ENCODE peak calls at places on chromosomes 2 and 18, in six cellular contexts. Y is heart right ventricle, O is uterus, A is H1, T is testis, H is tibial nerve. S is an unnamed sample.
A peak's percentile ranks its signal among the peaks of the same experiment; 100 is the strongest.

GRCh38 chr2:213766465-213766891 is 482.2 kb downstream of the SPAG16 start:
- DNase-seq in H (no peak), T (no peak), Y (no peak), O (no peak), A (no peak), S (no peak)

GRCh38 chr18:44286049-44286448 is 394.6 kb upstream of the SETBP1 start:
- DNase-seq in A (no peak), Y (no peak), T (no peak), H (no peak), O (no peak), S (no peak)

GRCh38 chr18:59505311-59505710 is 146.2 kb upstream of the LMAN1 start:
- DNase-seq in A (no peak), Y (no peak), O (no peak), T (no peak), H (no peak), S (no peak)

GRCh38 chr18:78801011-78801410 is 178.6 kb upstream of the SALL3 start:
- DNase-seq in H (no peak), T (no peak), A (no peak), Y (no peak), O (no peak), S (peak; percentile 27)

GRCh38 chr2:17148298-17149228 is 369.7 kb downstream of the RAD51AP2 start:
- DNase-seq in Y (no peak), A (peak; percentile 21), O (no peak), H (no peak), T (peak; percentile 64), S (no peak)

GRCh38 chr2:205002390-205002789 is 457.1 kb downstream of the PARD3B start:
- DNase-seq in O (no peak), A (no peak), Y (no peak), H (no peak), T (no peak), S (no peak)

GRCh38 chr2:143177081-143177786 is 48.0 kb downstream of the ARHGAP15 start:
- DNase-seq in O (no peak), T (no peak), A (no peak), Y (no peak), H (no peak), S (no peak)

GRCh38 chr2:236715077-236715476 is 145.5 kb downstream of the ACKR3 start:
- DNase-seq in A (no peak), Y (no peak), H (peak; percentile 37), T (no peak), O (no peak), S (no peak)

GRCh38 chr2:130864830-130865229 is 28.1 kb downstream of the ARHGEF4 start:
- DNase-seq in A (no peak), Y (no peak), O (no peak), H (no peak), T (peak; percentile 18), S (peak; percentile 67)

GRCh38 chr2:169528271-169528701 is 18.8 kb downstream of the KLHL41 start:
- DNase-seq in Y (peak; percentile 41), A (peak; percentile 9), O (peak; percentile 52), H (peak; percentile 81), T (peak; percentile 89), S (no peak)

GRCh38 chr2:31188141-31188540 is 29.2 kb downstream of the CAPN14 start:
- DNase-seq in H (no peak), O (no peak), A (no peak), Y (no peak), T (no peak), S (no peak)

GRCh38 chr2:159186462-159186861 is 100.0 kb downstream of the WDSUB1 start:
- DNase-seq in A (no peak), H (no peak), T (no peak), O (no peak), Y (no peak), S (no peak)

GRCh38 chr18:52544086-52544485 is 204.1 kb downstream of the DCC start:
- DNase-seq in T (no peak), O (no peak), H (no peak), A (no peak), Y (no peak), S (no peak)

GRCh38 chr18:66495844-66496243 is 108.0 kb downstream of the CDH19 start:
- DNase-seq in A (peak; percentile 53), H (peak; percentile 32), O (no peak), Y (peak; percentile 14), T (peak; percentile 85), S (peak; percentile 63)

GRCh38 chr18:48798334-48799197 is 152.2 kb downstream of the SMAD7 start:
- DNase-seq in Y (peak; percentile 50), H (no peak), A (no peak), T (peak; percentile 13), O (peak; percentile 7), S (peak; percentile 54)

GRCh38 chr2:120546077-120546864 is 189.4 kb upstream of the GLI2 start:
- DNase-seq in O (peak; percentile 50), A (no peak), T (no peak), Y (no peak), H (peak; percentile 70), S (no peak)

GRCh38 chr2:142754182-142754581 is 123.3 kb upstream of the KYNU start:
- DNase-seq in A (no peak), T (no peak), Y (no peak), H (no peak), O (no peak), S (no peak)

GRCh38 chr2:86042256-86043168 is 63.2 kb downstream of the POLR1A start:
- DNase-seq in T (no peak), H (no peak), A (no peak), O (no peak), Y (no peak), S (no peak)

GRCh38 chr2:1600191-1601063 is 143.9 kb downstream of the PXDN start:
- DNase-seq in A (no peak), Y (no peak), T (no peak), H (peak; percentile 51), O (no peak), S (peak; percentile 53)

GRCh38 chr2:69214898-69215297 is 172.1 kb downstream of the GFPT1 start:
- DNase-seq in A (no peak), O (peak; percentile 51), T (no peak), Y (peak; percentile 20), H (peak; percentile 41), S (no peak)

GRCh38 chr18:48065601-48065995 is 135.1 kb upstream of the SMAD2 start:
- DNase-seq in H (no peak), T (no peak), A (no peak), O (no peak), Y (no peak), S (no peak)

GRCh38 chr2:195390686-195391085 is 266.3 kb upstream of the SLC39A10 start:
- DNase-seq in H (no peak), O (no peak), Y (no peak), A (no peak), T (no peak), S (no peak)

GRCh38 chr2:229921101-229921891 is 513 bp downstream of the TRIP12 start:
- DNase-seq in O (peak; percentile 68), A (no peak), Y (peak; percentile 70), T (peak; percentile 82), H (peak; percentile 51), S (peak; percentile 91)

GRCh38 chr2:134375935-134376334 is 122.1 kb downstream of the MGAT5 start:
- DNase-seq in Y (no peak), O (peak; percentile 68), H (peak; percentile 34), T (no peak), A (no peak), S (no peak)

GRCh38 chr2:172299741-172300140 is 127.6 kb upstream of the ITGA6 start:
- DNase-seq in T (no peak), A (no peak), O (no peak), Y (no peak), H (no peak), S (no peak)

DNA sequence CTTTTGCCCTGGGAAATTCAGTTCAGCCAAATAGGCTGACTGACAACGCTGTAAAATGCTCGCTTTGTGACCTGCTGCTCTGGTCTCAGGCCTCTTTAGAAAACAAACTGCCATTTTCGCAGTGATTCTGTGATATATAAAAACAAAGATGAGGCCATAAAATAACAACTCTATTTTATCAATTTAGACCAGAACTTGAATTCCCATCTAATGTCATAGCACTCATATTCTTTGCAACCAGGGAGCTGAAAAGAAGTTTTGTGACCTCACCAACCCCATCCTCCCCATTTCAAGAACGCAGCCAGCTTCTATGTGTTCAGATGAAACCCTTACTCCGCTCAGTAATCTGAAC is 40.3 kb downstream of the TCF4 start:
- DNase-seq in A (no peak), Y (no peak), T (no peak), O (no peak), H (no peak), S (no peak)
- H3K4me1 ChIP-seq in A (peaks cover 6% of the 10 kb centered on the region), Y (peaks cover 34% of the 10 kb centered on the region), T (no peaks in the 10 kb centered on the region), O (no peaks in the 10 kb centered on the region), H (no peaks in the 10 kb centered on the region), S (peaks cover 4% of the 10 kb centered on the region)

GRCh38 chr2:242034138-242034537 is 164.6 kb downstream of the RTP5 start:
- DNase-seq in Y (no peak), A (no peak), T (no peak), H (no peak), O (no peak), S (no peak)

GRCh38 chr2:242036653-242036950 is 167.1 kb downstream of the RTP5 start:
- DNase-seq in Y (no peak), T (no peak), H (no peak), A (no peak), O (no peak), S (no peak)

GRCh38 chr2:242038166-242038927 is 168.8 kb downstream of the RTP5 start:
- DNase-seq in Y (no peak), H (no peak), O (no peak), T (no peak), A (no peak), S (no peak)

GRCh38 chr2:242034996-242035814 is 165.7 kb downstream of the RTP5 start:
- DNase-seq in O (no peak), Y (no peak), T (peak; percentile 54), H (no peak), A (no peak), S (peak; percentile 49)

DNA sequence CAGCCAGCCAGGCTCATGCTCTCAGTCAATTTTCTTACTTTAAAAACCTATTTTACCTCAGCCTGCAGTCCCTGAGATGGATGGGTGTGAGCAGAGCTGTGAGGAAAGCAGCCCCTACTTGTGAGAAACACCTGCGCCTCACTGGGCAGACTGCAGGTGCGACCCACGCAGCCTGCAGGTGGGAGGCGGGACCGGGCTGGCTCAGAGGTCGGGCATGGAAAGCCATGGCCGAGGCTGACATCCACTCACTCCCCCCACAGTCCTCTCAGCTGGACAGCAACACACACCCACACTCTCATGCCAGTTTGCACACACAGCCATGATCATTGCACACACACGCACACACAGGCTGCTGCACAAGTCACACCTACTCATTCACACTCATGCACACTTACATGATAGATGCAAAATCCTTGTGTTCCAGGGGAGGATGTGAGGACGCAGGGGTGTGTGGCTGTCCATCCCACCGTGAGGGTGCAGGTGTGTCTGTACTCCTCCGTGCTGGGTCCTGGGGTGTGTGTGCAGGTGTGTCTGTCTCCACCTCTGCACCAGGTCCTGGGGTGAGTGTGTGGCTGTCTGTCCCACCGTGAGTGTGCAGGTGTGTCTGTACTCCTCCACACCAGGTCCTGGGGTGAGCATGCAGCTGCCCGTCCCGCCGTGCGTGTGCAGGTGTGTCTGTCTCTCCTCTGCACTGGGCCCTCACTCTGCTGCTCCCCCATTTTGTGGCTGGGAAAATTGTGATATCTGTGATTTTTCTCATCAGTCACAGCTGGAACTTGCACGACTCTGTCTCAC is 166.5 kb downstream of the RTP5 start:
- DNase-seq in A (no peak), Y (no peak), T (no peak), O (no peak), H (no peak), S (peak; percentile 56)
- H3K27me3 ChIP-seq in A (peaks cover 5% of the 10 kb centered on the region), Y (no peaks in the 10 kb centered on the region), T (no peaks in the 10 kb centered on the region), O (no peaks in the 10 kb centered on the region), H (no peaks in the 10 kb centered on the region), S (peaks cover 45% of the 10 kb centered on the region)

GRCh38 chr2:191301971-191302370 is 56.8 kb downstream of the MYO1B start:
- DNase-seq in O (no peak), Y (no peak), H (no peak), A (no peak), T (no peak), S (no peak)
- H3K4me1 ChIP-seq in O (no peaks in the 10 kb centered on the region), Y (peaks cover 55% of the 10 kb centered on the region), H (no peaks in the 10 kb centered on the region), A (no peaks in the 10 kb centered on the region), T (peaks cover 8% of the 10 kb centered on the region), S (peaks cover 45% of the 10 kb centered on the region)

GRCh38 chr2:126936219-126936618 is 37.5 kb downstream of the TEX51 start:
- DNase-seq in O (no peak), H (no peak), T (no peak), A (no peak), Y (no peak), S (no peak)
- H3K27me3 ChIP-seq in O (no peaks in the 10 kb centered on the region), H (no peaks in the 10 kb centered on the region), T (no peaks in the 10 kb centered on the region), A (no peaks in the 10 kb centered on the region), Y (peaks cover 9% of the 10 kb centered on the region), S (peaks cover 6% of the 10 kb centered on the region)